ENCODE peak calls at places on chromosomes 12 and 14, in four cellular contexts. D is fibroblast of mammary gland, J is GM20000, G is astrocyte. Z is an unnamed sample.

GRCh38 chr14:93103392-93104080 is 12.2 kb downstream of the ITPK1 start:
- DNase-seq in D (no peak), J (peak; percentile 87), G (no peak), Z (peak; percentile 86)

GRCh38 chr12:59431266-59431665 is 164.6 kb upstream of the SLC16A7 start:
- DNase-seq in J (no peak), G (no peak), D (peak; percentile 23), Z (no peak)

GRCh38 chr12:94074970-94075695 is 73.2 kb upstream of the PLXNC1 start:
- DNase-seq in G (peak; percentile 85), D (peak; percentile 95), J (peak; percentile 20), Z (peak; percentile 17)

GRCh38 chr12:79566452-79566851 is 124.3 kb downstream of the PAWR start:
- DNase-seq in G (peak; percentile 39), J (no peak), D (no peak), Z (no peak)

GRCh38 chr14:22333408-22334274 is 255.4 kb downstream of the DAD1 start:
- DNase-seq in J (no peak), D (peak; percentile 89), G (peak; percentile 67), Z (no peak)

GRCh38 chr14:94752575-94752974 is 17.3 kb downstream of the GSC start:
- DNase-seq in J (no peak), D (no peak), G (no peak), Z (no peak)

GRCh38 chr12:54304187-54304810 is 3.5 kb upstream of the NFE2 start:
- DNase-seq in D (no peak), G (peak; percentile 49), J (no peak), Z (no peak)

GRCh38 chr14:101231828-101232227 is 328.3 kb upstream of the RTL1 start:
- DNase-seq in G (no peak), J (no peak), D (no peak), Z (no peak)

GRCh38 chr12:104281636-104282035 is 21.9 kb upstream of the EID3 start:
- DNase-seq in D (peak; percentile 38), G (peak; percentile 82), J (no peak), Z (no peak)

GRCh38 chr14:63800651-63801385 is 52.0 kb upstream of the SYNE2 start:
- DNase-seq in G (no peak), D (peak; percentile 10), J (no peak), Z (no peak)

GRCh38 chr14:104249092-104249491 is 110.7 kb downstream of the KIF26A start:
- DNase-seq in D (no peak), G (no peak), J (no peak), Z (no peak)

DNA sequence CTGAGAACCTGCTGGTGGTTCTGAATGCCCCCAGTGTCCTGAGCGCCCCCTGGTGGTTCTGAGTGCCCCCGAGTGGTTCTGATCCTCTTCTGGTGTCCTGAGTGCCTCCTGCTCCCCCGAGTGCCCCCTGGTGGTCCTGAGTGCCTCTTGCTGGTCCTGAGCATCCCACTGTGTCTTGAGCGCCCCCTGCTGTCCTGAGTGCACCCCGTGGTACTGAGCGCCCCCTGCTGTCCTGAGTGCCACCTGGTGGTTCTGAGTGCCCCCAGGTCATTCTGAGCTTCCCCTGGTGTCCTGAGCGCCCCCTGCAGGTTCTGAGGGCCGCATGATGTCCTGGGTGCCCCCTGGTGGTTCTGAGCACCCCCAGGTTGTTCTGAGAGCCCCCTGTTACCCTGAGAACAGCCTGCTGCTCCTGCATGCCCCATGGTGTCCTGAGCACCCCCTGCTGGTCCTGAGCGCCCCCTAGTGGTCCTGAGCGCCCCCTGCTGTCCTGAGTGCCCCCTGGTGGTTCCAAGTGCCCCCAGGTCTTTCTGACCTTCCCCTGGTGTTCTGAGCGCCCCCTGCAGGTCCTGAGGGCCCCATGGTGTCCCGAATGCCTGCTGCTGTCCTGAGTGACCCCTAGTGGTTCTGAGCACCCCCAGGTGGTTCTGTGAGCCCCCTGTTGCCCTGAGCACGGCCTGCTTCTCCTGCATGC is 1165.4 kb downstream of the TMEM121 start:
- DNase-seq in D (no peak), J (peak; percentile 73), G (no peak), Z (peak; percentile 77)
- TF ChIP-seq CTCF in D (peak; percentile 12), J (peak; percentile 99), G (no peak), Z (peak; percentile 99)

GRCh38 chr14:23351681-23352505 is 794 bp downstream of the SLC22A17 start:
- DNase-seq in D (no peak), G (no peak), J (peak; percentile 23), Z (no peak)
- TF ChIP-seq CTCF in D (no peak), G (no peak), J (no peak), Z (no peak)

GRCh38 chr14:51650721-51651387 is 856 bp upstream of the FRMD6 start:
- DNase-seq in D (peak; percentile 47), J (no peak), G (no peak), Z (no peak)

GRCh38 chr14:51653855-51654548 is 2.3 kb downstream of the FRMD6 start:
- DNase-seq in J (no peak), G (no peak), D (peak; percentile 45), Z (no peak)

GRCh38 chr14:51653096-51653814 is 1.5 kb downstream of the FRMD6 start:
- DNase-seq in G (peak; percentile 82), J (no peak), D (peak; percentile 77), Z (peak; percentile 20)

GRCh38 chr14:51651388-51652167 is at the start of gene FRMD6:
- DNase-seq in G (peak; percentile 80), J (peak; percentile 98), D (peak; percentile 81), Z (peak; percentile 96)

DNA sequence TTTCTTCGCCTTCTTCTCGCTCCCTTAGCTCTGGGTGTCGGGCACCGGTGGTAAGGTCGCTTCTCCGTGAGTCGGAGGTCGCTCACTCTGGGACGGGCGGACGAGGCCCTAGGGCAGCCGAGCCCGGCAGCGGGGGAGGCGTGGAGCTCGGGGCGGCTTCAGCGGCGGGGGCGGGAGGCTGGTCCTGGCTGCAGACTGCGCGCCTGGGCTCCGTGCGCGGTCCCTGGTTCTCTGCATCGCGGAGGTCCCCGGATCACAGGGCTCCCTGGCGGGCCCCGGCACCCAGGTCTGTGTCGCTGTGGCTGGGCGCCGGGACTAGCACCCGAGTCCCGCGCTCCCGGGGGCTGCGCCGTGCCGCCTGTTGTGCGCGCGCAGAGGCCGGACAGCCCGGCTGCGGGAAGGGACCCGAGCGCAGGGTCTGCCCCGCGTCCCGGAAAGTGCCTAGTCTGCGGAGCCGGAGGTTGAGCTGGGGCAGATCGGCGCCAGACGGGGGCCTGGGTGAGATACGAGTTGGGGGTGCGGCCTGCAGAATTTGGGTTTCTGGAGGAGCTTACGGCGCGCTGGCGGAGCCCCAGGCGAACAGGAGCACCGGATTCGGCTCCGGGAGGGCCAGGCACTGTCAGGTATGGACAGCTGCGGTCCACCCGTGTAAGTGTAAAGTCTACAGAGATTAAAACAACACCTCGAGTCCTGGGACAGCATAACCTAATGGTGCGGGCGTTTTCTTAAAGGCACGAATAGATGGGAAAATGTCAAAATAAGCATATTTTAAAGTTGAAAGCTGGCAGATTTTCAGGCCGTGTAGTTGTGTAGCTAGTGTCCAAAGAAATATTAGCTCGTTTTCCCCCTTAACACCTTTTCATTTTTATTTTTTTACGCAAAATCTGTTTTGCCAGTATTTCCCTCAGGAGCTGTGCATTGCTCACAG is 722 bp downstream of the FRMD6 start:
- DNase-seq in G (no peak), D (no peak), J (no peak), Z (peak; percentile 54)
- TF ChIP-seq CTCF in G (no peak), D (no peak), J (no peak), Z (no peak)

DNA sequence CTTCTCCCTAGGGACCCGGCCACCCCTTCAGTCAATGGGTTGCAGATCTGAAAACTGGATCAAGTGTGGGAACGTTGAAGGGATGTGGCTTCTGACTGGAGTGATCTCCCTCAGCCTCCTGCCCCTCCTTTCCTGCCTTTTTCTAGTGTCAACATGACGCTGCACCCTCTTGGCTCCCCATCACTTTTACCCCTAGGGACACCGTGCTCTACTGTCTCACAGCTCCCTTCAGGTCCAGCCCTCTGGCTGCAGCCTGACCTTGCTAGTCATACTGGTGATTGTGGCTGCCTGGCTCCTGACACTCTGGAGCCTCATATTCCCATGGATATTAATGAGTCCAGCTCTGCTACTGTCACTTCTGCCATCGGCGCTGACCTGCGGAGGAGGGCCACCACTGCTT is 51.5 kb upstream of the RASSF3 start:
- DNase-seq in D (no peak), J (no peak), G (no peak), Z (no peak)
- TF ChIP-seq CTCF in D (no peak), J (no peak), G (no peak), Z (no peak)

GRCh38 chr12:26406391-26406790 is 211.0 kb downstream of the SSPN start:
- DNase-seq in D (no peak), J (no peak), G (no peak), Z (no peak)

GRCh38 chr12:26401874-26402273 is 206.5 kb downstream of the SSPN start:
- DNase-seq in G (no peak), J (no peak), D (no peak), Z (no peak)

GRCh38 chr12:26403601-26404000 is 208.2 kb downstream of the SSPN start:
- DNase-seq in G (no peak), D (no peak), J (no peak), Z (no peak)

GRCh38 chr12:26400627-26401026 is 205.3 kb downstream of the SSPN start:
- DNase-seq in J (no peak), G (no peak), D (no peak), Z (no peak)

DNA sequence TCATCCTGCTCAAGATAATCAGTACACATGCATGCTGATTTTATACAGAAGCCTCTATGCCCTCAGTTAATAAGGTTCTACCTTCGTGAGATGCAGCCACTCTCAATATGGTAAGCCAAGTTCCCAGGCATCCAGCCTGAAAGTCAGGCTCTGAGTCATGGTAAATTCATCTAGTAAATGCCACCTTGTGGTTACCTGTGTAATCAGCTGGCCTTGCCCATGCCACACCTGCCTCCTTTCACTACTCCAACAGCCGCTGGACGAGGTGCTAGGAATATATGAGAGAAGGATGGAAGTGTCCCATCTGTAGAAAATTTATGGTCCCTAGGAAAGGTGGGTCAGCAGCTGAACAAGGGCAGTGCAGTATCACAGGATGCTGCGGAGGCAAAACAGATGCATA is 207.3 kb downstream of the SSPN start:
- DNase-seq in D (no peak), G (peak; percentile 4), J (no peak), Z (no peak)
- TF ChIP-seq CTCF in D (no peak), G (no peak), J (no peak), Z (no peak)

GRCh38 chr12:66066929-66067281 is 63.6 kb downstream of the LLPH start:
- DNase-seq in G (no peak), J (no peak), D (no peak), Z (no peak)

GRCh38 chr12:66065146-66065545 is 65.4 kb downstream of the LLPH start:
- DNase-seq in G (no peak), D (peak; percentile 64), J (no peak), Z (no peak)

GRCh38 chr12:66063976-66064375 is 66.6 kb downstream of the LLPH start:
- DNase-seq in G (no peak), J (no peak), D (peak; percentile 38), Z (no peak)

GRCh38 chr12:66065623-66066022 is 64.9 kb downstream of the LLPH start:
- DNase-seq in J (no peak), G (peak; percentile 50), D (peak; percentile 63), Z (no peak)

DNA sequence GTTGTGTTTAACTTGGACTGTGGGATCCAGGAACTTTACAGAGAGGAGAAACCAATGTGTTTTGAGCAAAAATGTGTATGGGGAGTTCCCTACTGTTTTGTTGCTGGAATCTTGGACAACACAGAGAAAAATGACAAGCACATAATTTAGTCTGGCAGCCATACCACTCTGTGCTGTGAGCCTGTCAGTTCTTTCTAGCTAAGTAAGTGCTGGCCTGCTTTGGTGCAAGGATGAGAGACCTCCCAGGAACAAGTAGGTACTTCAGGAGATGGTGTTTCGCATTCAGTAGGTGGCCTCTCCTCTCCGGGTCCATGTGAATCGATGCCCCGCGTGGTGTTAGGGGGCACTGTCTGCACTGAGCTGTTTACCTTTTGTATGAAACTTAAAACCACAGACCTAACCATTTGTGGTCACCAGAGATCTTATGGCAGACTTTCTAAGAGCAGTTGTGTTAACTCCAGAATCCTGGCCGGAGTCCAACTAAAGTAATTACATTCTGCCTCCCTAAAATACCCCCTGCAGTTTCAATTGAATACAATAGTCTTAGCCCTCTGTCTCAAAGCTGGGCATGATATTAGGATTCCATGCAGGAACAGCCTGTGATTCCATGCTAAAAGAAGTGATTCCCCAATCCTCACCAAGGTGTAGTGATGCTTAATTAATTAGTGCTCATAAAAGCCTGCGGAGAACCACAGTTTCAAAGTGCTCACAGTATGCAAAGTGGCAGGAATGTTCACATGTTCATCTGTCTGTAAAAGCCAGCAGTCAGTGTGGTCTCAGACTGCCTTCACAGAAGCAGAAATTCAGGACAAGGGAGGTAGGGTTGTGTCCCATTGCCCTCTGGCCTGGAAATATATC is 64.2 kb downstream of the LLPH start:
- DNase-seq in J (no peak), G (peak; percentile 76), D (peak; percentile 54), Z (no peak)
- TF ChIP-seq CTCF in J (no peak), G (peak; percentile 16), D (no peak), Z (peak; percentile 23)